ENCODE peak calls at places on chromosome 17, in four cellular contexts. W is H1, A is GM12878, F is K562. I is an unnamed sample.

GRCh38 chr17:13833921-13834320 is 232.2 kb upstream of the HS3ST3A1 start:
- DNase-seq in W (no peak), A (no peak), F (no peak), I (no peak)

GRCh38 chr17:66625321-66625767 is 209.6 kb upstream of the CACNG5 start:
- DNase-seq in W (no peak), A (no peak), F (peak; percentile 13), I (no peak)

GRCh38 chr17:70022175-70022574 is 52.9 kb upstream of the KCNJ16 start:
- DNase-seq in W (no peak), A (no peak), F (no peak), I (no peak)

GRCh38 chr17:31339906-31340661 is 18.7 kb upstream of the EVI2A start:
- DNase-seq in W (no peak), A (no peak), F (peak; percentile 85), I (no peak)

GRCh38 chr17:1590031-1590746 is 27.6 kb upstream of the PITPNA start:
- DNase-seq in W (no peak), A (no peak), F (peak; percentile 75), I (no peak)

GRCh38 chr17:71936977-71937376 is 183.8 kb upstream of the SOX9 start:
- DNase-seq in W (no peak), A (no peak), F (no peak), I (no peak)

GRCh38 chr17:61324540-61324868 is 75.1 kb upstream of the TBX2 start:
- DNase-seq in W (no peak), A (no peak), F (no peak), I (no peak)

GRCh38 chr17:7695586-7695985 is 7.3 kb downstream of the WRAP53 start:
- DNase-seq in W (no peak), A (no peak), F (no peak), I (no peak)

GRCh38 chr17:57697891-57698708 is 47.0 kb downstream of the CCDC182 start:
- DNase-seq in W (peak; percentile 37), A (no peak), F (no peak), I (peak; percentile 33)

GRCh38 chr17:335691-336090 is 16.9 kb downstream of the RPH3AL start:
- DNase-seq in W (no peak), A (no peak), F (no peak), I (no peak)

GRCh38 chr17:39939588-39940419 is 12.3 kb downstream of the LRRC3C start:
- DNase-seq in W (no peak), A (peak; percentile 71), F (peak; percentile 60), I (no peak)

GRCh38 chr17:4156750-4157381 is 13.9 kb downstream of the CYB5D2 start:
- DNase-seq in W (peak; percentile 71), A (no peak), F (no peak), I (no peak)

GRCh38 chr17:36768355-36768754 is 167.0 kb downstream of the MRM1 start:
- DNase-seq in W (peak; percentile 70), A (no peak), F (no peak), I (no peak)

GRCh38 chr17:11948791-11949190 is 48.5 kb downstream of the ZNF18 start:
- DNase-seq in W (no peak), A (no peak), F (no peak), I (no peak)

GRCh38 chr17:48139948-48140347 is 32.4 kb downstream of the SNX11 start:
- DNase-seq in W (no peak), A (no peak), F (no peak), I (peak; percentile 75)

GRCh38 chr17:77450742-77451270 is 310.0 kb downstream of the SEC14L1 start:
- DNase-seq in W (no peak), A (no peak), F (no peak), I (no peak)

GRCh38 chr17:47802341-47803022 is 19.1 kb downstream of the OSBPL7 start:
- DNase-seq in W (peak; percentile 74), A (no peak), F (peak; percentile 65), I (no peak)

GRCh38 chr17:76501827-76502307 is 644 bp upstream of the RHBDF2 start:
- DNase-seq in W (no peak), A (no peak), F (peak; percentile 45), I (no peak)

GRCh38 chr17:57861737-57862409 is 12.0 kb upstream of the MRPS23 start:
- DNase-seq in W (peak; percentile 70), A (no peak), F (no peak), I (no peak)

GRCh38 chr17:55903028-55903690 is 152.3 kb downstream of the PCTP start:
- DNase-seq in W (no peak), A (no peak), F (no peak), I (no peak)

GRCh38 chr17:41534899-41535546 is 6.9 kb upstream of the KRT19 start:
- DNase-seq in W (no peak), A (no peak), F (no peak), I (no peak)

GRCh38 chr17:45022655-45023339 is 28.6 kb downstream of the DCAKD start:
- DNase-seq in W (no peak), A (peak; percentile 45), F (no peak), I (no peak)

GRCh38 chr17:10216213-10216982 is 18.0 kb upstream of the GAS7 start:
- DNase-seq in W (peak; percentile 60), A (no peak), F (no peak), I (no peak)

GRCh38 chr17:1491406-1492248 is 859 bp downstream of the MYO1C start:
- DNase-seq in W (peak; percentile 53), A (no peak), F (peak; percentile 68), I (no peak)

DNA sequence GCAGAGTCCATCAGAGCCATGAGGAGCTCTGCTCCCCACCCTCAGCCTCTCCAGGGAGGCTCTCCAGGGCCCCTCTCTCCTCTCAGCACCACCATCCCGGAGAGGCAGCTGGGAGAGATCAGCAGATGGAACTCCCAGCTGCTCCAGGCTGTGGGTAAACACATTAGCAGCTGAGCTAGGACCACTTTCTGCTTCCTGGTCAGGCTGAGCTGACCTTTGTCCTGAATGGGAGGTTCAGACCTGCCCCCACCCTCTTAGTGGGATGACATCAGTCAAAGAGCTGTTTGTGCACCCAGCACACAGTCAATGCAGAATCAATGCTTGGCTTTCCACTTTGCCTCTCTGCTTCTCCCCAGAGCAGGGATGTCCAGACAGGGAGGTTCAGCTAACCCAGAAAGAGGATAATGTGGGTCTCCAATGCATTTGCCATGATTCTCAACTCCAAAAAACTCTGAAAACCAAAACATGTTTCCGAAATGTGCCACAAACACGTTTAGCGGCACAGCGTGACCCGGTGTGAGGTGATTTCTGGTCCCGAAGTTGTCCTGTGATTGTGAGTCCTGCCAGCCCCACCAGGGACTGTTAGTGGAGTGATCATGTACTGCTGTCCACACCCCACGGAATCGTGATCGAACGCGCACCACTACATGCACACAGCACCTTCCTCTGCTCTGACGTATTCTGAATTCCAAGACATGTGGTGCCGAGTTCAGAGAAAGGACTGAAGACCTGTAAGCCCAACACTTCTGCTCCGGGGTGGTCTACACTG is 6.7 kb downstream of the GPR142 start:
- DNase-seq in W (no peak), A (no peak), F (no peak), I (no peak)
- TF ChIP-seq POLR2AphosphoS5 in W (no peak), A (no peak), F (no peak), I (no peak)

GRCh38 chr17:27526603-27527002 is 70.4 kb downstream of the KSR1 start:
- DNase-seq in W (no peak), A (no peak), F (peak; percentile 88), I (peak; percentile 90)
- TF ChIP-seq GABPA in W (no peak), A (no peak), F (peak; percentile 29), I (no peak)

DNA sequence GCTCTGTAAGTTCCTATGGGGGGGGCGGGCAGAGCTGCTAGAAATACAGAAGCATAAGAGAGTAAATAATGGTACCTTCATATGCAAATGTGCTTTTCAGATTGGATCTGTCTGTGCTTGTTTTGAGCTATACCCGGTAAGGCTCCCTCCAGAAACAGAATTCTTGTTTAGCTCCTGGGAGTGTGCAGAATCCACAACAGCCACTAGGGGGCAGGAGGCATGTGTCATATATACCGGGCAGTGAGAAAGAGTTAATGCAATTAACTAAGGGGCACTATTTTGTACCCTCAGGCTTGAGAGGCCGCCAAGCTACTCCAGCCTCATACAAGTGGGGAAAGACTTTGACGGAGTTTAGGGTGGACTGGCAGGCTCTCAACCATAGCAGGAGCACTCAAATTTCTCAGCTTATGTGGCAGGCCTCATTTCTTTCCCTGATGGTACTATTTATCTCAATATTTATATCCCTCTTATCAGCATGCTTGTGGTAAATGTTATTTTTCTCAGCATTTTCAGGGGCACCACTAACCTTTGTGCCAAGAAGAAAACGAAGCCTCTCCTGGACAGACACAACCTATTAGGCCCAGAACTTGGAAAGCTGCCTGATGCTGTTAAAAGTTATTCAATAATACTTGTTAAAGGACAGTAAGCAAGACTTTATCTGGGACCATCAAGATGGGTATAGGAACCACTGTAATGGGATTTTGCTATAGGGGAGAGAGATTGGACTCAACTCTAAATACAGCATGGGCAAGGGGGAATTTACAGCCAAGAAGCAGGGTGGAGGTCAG is 10.7 kb upstream of the CENPV start:
- DNase-seq in W (peak; percentile 88), A (peak; percentile 61), F (peak; percentile 78), I (peak; percentile 56)
- TF ChIP-seq POLR2AphosphoS5 in W (no peak), A (no peak), F (no peak), I (no peak)

DNA sequence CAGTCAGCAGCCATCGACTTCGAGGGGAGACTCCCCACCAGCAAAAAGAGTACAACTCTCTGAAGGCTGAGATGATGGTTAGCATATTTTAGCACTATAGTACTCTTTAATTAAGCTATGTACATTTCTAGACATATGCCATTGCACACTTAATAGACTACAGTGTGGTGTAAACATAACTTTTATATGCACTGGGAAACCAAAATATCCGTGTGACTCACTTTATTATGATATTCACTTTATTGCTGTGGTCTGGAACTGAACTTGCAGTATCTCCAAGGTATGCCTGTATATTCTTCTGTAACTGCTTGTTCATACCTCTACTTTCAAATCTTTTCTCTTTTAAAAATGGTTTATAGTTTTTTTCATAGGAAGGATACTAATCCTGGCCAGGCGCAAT is 11.0 kb upstream of the NXPH3 start:
- DNase-seq in W (no peak), A (no peak), F (no peak), I (no peak)
- TF ChIP-seq GABPA in W (no peak), A (no peak), F (no peak), I (no peak)

GRCh38 chr17:29857823-29858222 is 72.2 kb downstream of the SSH2 start:
- DNase-seq in W (no peak), A (no peak), F (no peak), I (no peak)

GRCh38 chr17:29855686-29856085 is 74.3 kb downstream of the SSH2 start:
- DNase-seq in W (no peak), A (no peak), F (no peak), I (peak; percentile 14)
- TF ChIP-seq POLR2AphosphoS5 in W (no peak), A (no peak), F (no peak), I (no peak)

GRCh38 chr17:82851381-82851780 is 11.6 kb upstream of the ZNF750 start:
- DNase-seq in W (no peak), A (no peak), F (no peak), I (no peak)

GRCh38 chr17:82845163-82845807 is 5.5 kb upstream of the ZNF750 start:
- DNase-seq in W (no peak), A (no peak), F (no peak), I (no peak)

GRCh38 chr17:82849076-82849945 is 9.5 kb upstream of the ZNF750 start:
- DNase-seq in W (no peak), A (no peak), F (no peak), I (peak; percentile 50)

GRCh38 chr17:82846061-82846691 is 6.4 kb upstream of the ZNF750 start:
- DNase-seq in W (no peak), A (no peak), F (no peak), I (no peak)

DNA sequence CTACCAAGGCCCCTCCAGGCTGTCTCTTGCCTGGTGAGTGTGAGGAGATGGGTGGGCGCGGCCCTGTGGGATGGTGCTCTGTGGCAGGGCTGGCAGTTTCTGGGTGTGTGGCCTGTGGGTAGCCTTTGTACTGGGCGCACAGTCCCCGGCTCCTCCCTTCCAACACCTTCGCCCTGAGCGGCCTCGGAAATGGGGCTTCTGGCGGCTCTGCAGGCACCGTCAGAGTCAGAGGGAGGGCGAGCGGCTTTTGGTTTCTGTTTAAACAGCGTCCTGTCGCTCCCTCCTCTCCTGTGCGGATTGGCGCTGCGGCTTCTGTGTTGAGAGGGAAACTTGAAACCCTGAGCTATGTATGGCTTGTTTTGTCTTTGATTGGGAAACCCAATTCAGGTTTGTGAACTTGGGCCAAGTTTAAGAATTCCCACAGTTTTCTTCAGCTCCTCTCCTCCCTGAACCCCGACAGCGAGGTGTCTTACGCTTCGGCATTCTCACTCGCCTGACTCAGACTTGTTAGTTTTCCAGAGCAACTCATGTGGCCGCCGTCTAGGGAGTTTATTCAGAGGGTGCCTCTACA is 8.3 kb upstream of the ZNF750 start:
- DNase-seq in W (no peak), A (no peak), F (no peak), I (no peak)
- TF ChIP-seq GABPA in W (no peak), A (no peak), F (no peak), I (no peak)

I was measured in HL-60.